ENCODE peak calls at places on chromosomes 7 and 10, in ten cellular contexts. H, I, Z, R, E, K, V, X, Q and A are unnamed samples.

GRCh38 chr10:71077143-71077581 is 135.2 kb upstream of the UNC5B start:
- DNase-seq in R (peak; percentile 42), V (no peak), X (no peak), Z (no peak), K (no peak), H (peak; percentile 45), I (no peak), Q (peak; percentile 20), E (peak; percentile 63), A (no peak)

GRCh38 chr7:116197355-116197754 is 13.0 kb upstream of the TES start:
- DNase-seq in V (no peak), Q (no peak), E (no peak), H (no peak), K (no peak), Z (no peak), R (no peak), X (no peak), I (no peak), A (no peak)

GRCh38 chr7:75033826-75034225 is 39.8 kb downstream of the RCC1L start:
- DNase-seq in K (no peak), E (no peak), R (no peak), I (no peak), V (no peak), Z (no peak), X (no peak), H (no peak), Q (no peak), A (no peak)

GRCh38 chr7:151116603-151117002 is 30.3 kb downstream of the AGAP3 start:
- DNase-seq in K (no peak), E (no peak), R (no peak), Z (no peak), V (no peak), I (no peak), Q (no peak), X (no peak), H (no peak), A (no peak)

GRCh38 chr7:128247640-128248194 is 6.6 kb downstream of the LEP start:
- DNase-seq in E (no peak), Q (no peak), V (peak; percentile 23), X (no peak), R (no peak), H (no peak), K (no peak), I (no peak), Z (no peak), A (no peak)

GRCh38 chr7:116802784-116803183 is 59.6 kb upstream of the CAPZA2 start:
- DNase-seq in Z (no peak), V (peak; percentile 51), I (no peak), H (no peak), K (no peak), X (no peak), Q (no peak), R (no peak), E (no peak), A (no peak)

GRCh38 chr7:113159746-113160339 is 41.5 kb upstream of the SMIM30 start:
- DNase-seq in H (no peak), I (no peak), K (no peak), X (peak; percentile 8), E (no peak), R (peak; percentile 51), Q (no peak), Z (no peak), V (peak; percentile 16), A (peak; percentile 14)

GRCh38 chr10:126216221-126216701 is 172.0 kb downstream of the ADAM12 start:
- DNase-seq in X (no peak), K (peak; percentile 43), H (no peak), E (no peak), I (no peak), Q (no peak), Z (no peak), R (no peak), V (no peak), A (no peak)

GRCh38 chr7:157774495-157774894 is 437.7 kb downstream of the DNAJB6 start:
- DNase-seq in R (no peak), I (no peak), V (no peak), H (no peak), Z (no peak), E (peak; percentile 63), X (no peak), K (no peak), Q (peak; percentile 6), A (no peak)

GRCh38 chr7:126574276-126574675 is 678.5 kb downstream of the GRM8 start:
- DNase-seq in Q (no peak), H (no peak), E (no peak), R (no peak), X (no peak), Z (no peak), I (no peak), K (no peak), V (peak; percentile 7), A (peak; percentile 15)

DNA sequence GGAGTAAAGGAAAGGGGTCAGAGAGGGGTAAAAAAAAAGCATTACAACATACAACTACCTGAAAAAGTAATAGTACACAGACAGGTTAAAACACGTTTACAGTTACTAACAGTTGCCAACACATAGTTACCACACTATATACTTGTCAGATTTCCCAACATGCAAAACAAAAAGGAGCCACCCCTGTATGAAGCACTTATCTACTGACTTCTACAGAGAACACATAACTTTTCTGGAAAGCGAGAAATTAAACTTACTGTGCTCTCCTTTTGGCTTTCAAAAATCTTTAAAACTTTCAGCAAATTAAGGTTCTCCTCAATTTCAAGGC is 2.1 kb downstream of the ABI1 start:
- DNase-seq in I (no peak), K (no peak), Q (no peak), R (no peak), H (no peak), Z (no peak), V (no peak), E (no peak), X (no peak), A (no peak)
- TF ChIP-seq POLR2A in I (no peak), K (no peak), Q (no peak), R (no peak), H (no peak), Z (no peak), V (no peak), E (no peak), X (no peak), A (no peak)

GRCh38 chr7:100126931-100127865 is at the start of gene MBLAC1:
- DNase-seq in R (peak; percentile 94), H (peak; percentile 91), V (peak; percentile 82), X (peak; percentile 88), Z (peak; percentile 90), K (peak; percentile 93), Q (peak; percentile 90), I (peak; percentile 88), E (peak; percentile 96), A (peak; percentile 78)
- TF ChIP-seq POLR2A in R (peak; percentile 78), H (no peak), V (peak; percentile 81), X (peak; percentile 22), Z (no peak), K (no peak), Q (no peak), I (no peak), E (no peak), A (peak; percentile 72)

GRCh38 chr10:97320480-97321031 is 1.5 kb downstream of the FRAT1 start:
- DNase-seq in E (peak; percentile 87), X (no peak), R (no peak), H (peak; percentile 67), K (no peak), Z (no peak), I (no peak), Q (no peak), V (no peak), A (no peak)

GRCh38 chr10:97319671-97320479 is 804 bp downstream of the FRAT1 start:
- DNase-seq in I (peak; percentile 25), Z (no peak), K (no peak), H (peak; percentile 75), E (peak; percentile 94), Q (peak; percentile 58), V (no peak), R (peak; percentile 82), X (peak; percentile 51), A (no peak)

GRCh38 chr10:97321807-97322195 is 2.7 kb downstream of the FRAT1 start:
- DNase-seq in R (no peak), I (no peak), X (no peak), Q (no peak), H (no peak), Z (no peak), E (no peak), K (no peak), V (no peak), A (no peak)

GRCh38 chr10:97321032-97321806 is 2.1 kb downstream of the FRAT1 start:
- DNase-seq in E (peak; percentile 88), R (peak; percentile 67), X (peak; percentile 39), Z (peak; percentile 44), V (no peak), I (no peak), H (peak; percentile 70), K (no peak), Q (peak; percentile 40), A (no peak)

GRCh38 chr10:97318772-97319651 is at the start of gene FRAT1:
- DNase-seq in Z (peak; percentile 88), K (peak; percentile 90), H (peak; percentile 95), E (peak; percentile 97), R (peak; percentile 95), X (peak; percentile 92), V (peak; percentile 82), Q (peak; percentile 90), I (peak; percentile 90), A (peak; percentile 88)
- TF ChIP-seq POLR2A in Z (peak; percentile 64), K (peak; percentile 47), H (peak; percentile 86), E (peak; percentile 70), R (peak; percentile 50), X (peak; percentile 74), V (peak; percentile 36), Q (no peak), I (peak; percentile 75), A (peak; percentile 63)

GRCh38 chr7:130996205-130996840 is 262.3 kb upstream of the KLF14 start:
- DNase-seq in Q (no peak), X (no peak), K (no peak), V (no peak), E (no peak), Z (no peak), I (no peak), H (no peak), R (no peak), A (no peak)

GRCh38 chr7:130998993-130999602 is 265.1 kb upstream of the KLF14 start:
- DNase-seq in X (no peak), I (no peak), Z (no peak), E (no peak), Q (no peak), V (no peak), R (peak; percentile 40), H (no peak), K (no peak), A (no peak)

GRCh38 chr7:130994378-130995115 is 260.5 kb upstream of the KLF14 start:
- DNase-seq in K (peak; percentile 69), I (peak; percentile 73), H (no peak), V (no peak), X (peak; percentile 53), Z (peak; percentile 64), R (no peak), E (no peak), Q (peak; percentile 69), A (no peak)

GRCh38 chr7:130995252-130996081 is 261.5 kb upstream of the KLF14 start:
- DNase-seq in H (no peak), X (no peak), E (no peak), K (no peak), R (no peak), Q (no peak), V (no peak), Z (no peak), I (no peak), A (no peak)

DNA sequence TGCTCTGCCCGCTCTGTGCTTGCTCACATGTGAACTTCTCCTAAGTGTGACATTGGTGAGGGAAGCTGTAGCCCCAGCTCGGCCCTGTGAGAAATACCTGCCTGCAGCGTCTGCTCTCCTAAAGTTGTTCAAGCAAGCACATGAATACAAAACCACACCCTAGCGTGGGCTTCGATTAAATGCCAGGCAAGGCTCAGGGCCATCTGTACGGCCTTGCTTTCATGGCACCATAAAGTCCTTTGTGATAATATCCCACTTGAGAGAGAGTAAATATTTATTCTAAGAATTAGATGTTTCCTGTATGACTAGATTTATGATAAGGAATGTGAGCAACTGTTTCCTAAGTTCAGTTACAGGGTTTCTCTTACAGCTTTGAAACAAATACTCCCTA is 262.8 kb upstream of the KLF14 start:
- DNase-seq in Z (no peak), X (no peak), Q (no peak), E (peak; percentile 80), R (no peak), K (no peak), I (no peak), H (no peak), V (no peak), A (no peak)
- TF ChIP-seq POLR2A in Z (no peak), X (no peak), Q (no peak), E (no peak), R (no peak), K (no peak), I (no peak), H (no peak), V (no peak), A (no peak)